ENCODE peak calls at places on chromosomes 13 and 19, in nine cellular contexts. One of them, this sample, is unnamed.

GRCh38 chr19:17471410-17472125 is 1.2 kb downstream of the SLC27A1 start:
- DNase-seq in heart right ventricle: no peak
- DNase-seq in fibroblast of lung: no peak
- DNase-seq in dorsolateral prefrontal cortex: no peak
- DNase-seq in CD4-positive, alpha-beta T cell: no peak
- DNase-seq in CD8-positive, alpha-beta T cell: no peak
- DNase-seq in adrenal gland: no peak
- DNase-seq in breast epithelium: no peak
- DNase-seq in activated CD8-positive, alpha-beta T cell treated with anti-CD3 and anti-CD28 coated beads for 36 hours: no peak
- DNase-seq in this sample: no peak

GRCh38 chr13:32887617-32888016 is 128.6 kb upstream of the KL start:
- DNase-seq in heart right ventricle: no peak
- DNase-seq in fibroblast of lung: no peak
- DNase-seq in dorsolateral prefrontal cortex: no peak
- DNase-seq in CD4-positive, alpha-beta T cell: no peak
- DNase-seq in CD8-positive, alpha-beta T cell: no peak
- DNase-seq in adrenal gland: no peak
- DNase-seq in breast epithelium: no peak
- DNase-seq in activated CD8-positive, alpha-beta T cell treated with anti-CD3 and anti-CD28 coated beads for 36 hours: no peak
- DNase-seq in this sample: no peak

GRCh38 chr13:84405286-84405685 is 523.0 kb upstream of the SLITRK1 start:
- DNase-seq in heart right ventricle: no peak
- DNase-seq in fibroblast of lung: peak
- DNase-seq in dorsolateral prefrontal cortex: no peak
- DNase-seq in CD4-positive, alpha-beta T cell: no peak
- DNase-seq in CD8-positive, alpha-beta T cell: no peak
- DNase-seq in adrenal gland: no peak
- DNase-seq in breast epithelium: no peak
- DNase-seq in activated CD8-positive, alpha-beta T cell treated with anti-CD3 and anti-CD28 coated beads for 36 hours: no peak
- DNase-seq in this sample: no peak

GRCh38 chr13:110246530-110246929 is 60.4 kb downstream of the COL4A1 start:
- DNase-seq in heart right ventricle: no peak
- DNase-seq in fibroblast of lung: no peak
- DNase-seq in dorsolateral prefrontal cortex: no peak
- DNase-seq in CD4-positive, alpha-beta T cell: no peak
- DNase-seq in CD8-positive, alpha-beta T cell: no peak
- DNase-seq in adrenal gland: no peak
- DNase-seq in breast epithelium: no peak
- DNase-seq in activated CD8-positive, alpha-beta T cell treated with anti-CD3 and anti-CD28 coated beads for 36 hours: no peak
- DNase-seq in this sample: no peak

GRCh38 chr13:59750860-59751259 is 412.9 kb downstream of the DIAPH3 start:
- DNase-seq in heart right ventricle: no peak
- DNase-seq in fibroblast of lung: peak
- DNase-seq in dorsolateral prefrontal cortex: peak
- DNase-seq in CD4-positive, alpha-beta T cell: no peak
- DNase-seq in CD8-positive, alpha-beta T cell: no peak
- DNase-seq in adrenal gland: no peak
- DNase-seq in breast epithelium: no peak
- DNase-seq in activated CD8-positive, alpha-beta T cell treated with anti-CD3 and anti-CD28 coated beads for 36 hours: no peak
- DNase-seq in this sample: no peak

GRCh38 chr13:32969516-32969941 is 46.7 kb upstream of the KL start:
- DNase-seq in heart right ventricle: no peak
- DNase-seq in fibroblast of lung: peak
- DNase-seq in dorsolateral prefrontal cortex: no peak
- DNase-seq in CD4-positive, alpha-beta T cell: no peak
- DNase-seq in CD8-positive, alpha-beta T cell: no peak
- DNase-seq in adrenal gland: peak
- DNase-seq in breast epithelium: no peak
- DNase-seq in activated CD8-positive, alpha-beta T cell treated with anti-CD3 and anti-CD28 coated beads for 36 hours: peak
- DNase-seq in this sample: peak

GRCh38 chr19:36916991-36917390 is 859 bp downstream of the ZNF568 start:
- DNase-seq in heart right ventricle: no peak
- DNase-seq in fibroblast of lung: peak
- DNase-seq in dorsolateral prefrontal cortex: no peak
- DNase-seq in CD4-positive, alpha-beta T cell: no peak
- DNase-seq in CD8-positive, alpha-beta T cell: no peak
- DNase-seq in adrenal gland: peak
- DNase-seq in breast epithelium: no peak
- DNase-seq in activated CD8-positive, alpha-beta T cell treated with anti-CD3 and anti-CD28 coated beads for 36 hours: peak
- DNase-seq in this sample: no peak

GRCh38 chr19:20273376-20273775 is 106.4 kb downstream of the ZNF486 start:
- DNase-seq in heart right ventricle: no peak
- DNase-seq in fibroblast of lung: no peak
- DNase-seq in dorsolateral prefrontal cortex: no peak
- DNase-seq in CD4-positive, alpha-beta T cell: no peak
- DNase-seq in CD8-positive, alpha-beta T cell: no peak
- DNase-seq in adrenal gland: no peak
- DNase-seq in breast epithelium: no peak
- DNase-seq in activated CD8-positive, alpha-beta T cell treated with anti-CD3 and anti-CD28 coated beads for 36 hours: no peak
- DNase-seq in this sample: no peak

GRCh38 chr19:18543814-18544475 is 572 bp upstream of the FKBP8 start:
- DNase-seq in heart right ventricle: peak
- DNase-seq in fibroblast of lung: peak
- DNase-seq in dorsolateral prefrontal cortex: peak
- DNase-seq in CD4-positive, alpha-beta T cell: peak
- DNase-seq in CD8-positive, alpha-beta T cell: peak
- DNase-seq in adrenal gland: no peak
- DNase-seq in breast epithelium: peak
- DNase-seq in activated CD8-positive, alpha-beta T cell treated with anti-CD3 and anti-CD28 coated beads for 36 hours: peak
- DNase-seq in this sample: peak

GRCh38 chr13:27194895-27195764 is 23.5 kb upstream of the USP12 start:
- DNase-seq in heart right ventricle: no peak
- DNase-seq in fibroblast of lung: peak
- DNase-seq in dorsolateral prefrontal cortex: no peak
- DNase-seq in CD4-positive, alpha-beta T cell: no peak
- DNase-seq in CD8-positive, alpha-beta T cell: no peak
- DNase-seq in adrenal gland: no peak
- DNase-seq in breast epithelium: no peak
- DNase-seq in activated CD8-positive, alpha-beta T cell treated with anti-CD3 and anti-CD28 coated beads for 36 hours: peak
- DNase-seq in this sample: no peak

GRCh38 chr13:35164324-35164932 is 222.4 kb downstream of the NBEA start:
- DNase-seq in heart right ventricle: no peak
- DNase-seq in fibroblast of lung: peak
- DNase-seq in dorsolateral prefrontal cortex: no peak
- DNase-seq in CD4-positive, alpha-beta T cell: no peak
- DNase-seq in CD8-positive, alpha-beta T cell: no peak
- DNase-seq in adrenal gland: no peak
- DNase-seq in breast epithelium: no peak
- DNase-seq in activated CD8-positive, alpha-beta T cell treated with anti-CD3 and anti-CD28 coated beads for 36 hours: no peak
- DNase-seq in this sample: peak

GRCh38 chr13:95931300-95932025 is 121.7 kb downstream of the UGGT2 start:
- DNase-seq in heart right ventricle: no peak
- DNase-seq in fibroblast of lung: no peak
- DNase-seq in dorsolateral prefrontal cortex: no peak
- DNase-seq in CD4-positive, alpha-beta T cell: no peak
- DNase-seq in CD8-positive, alpha-beta T cell: no peak
- DNase-seq in adrenal gland: no peak
- DNase-seq in breast epithelium: no peak
- DNase-seq in activated CD8-positive, alpha-beta T cell treated with anti-CD3 and anti-CD28 coated beads for 36 hours: no peak
- DNase-seq in this sample: no peak

GRCh38 chr19:15810335-15810734 is 5.1 kb downstream of the OR10H1 start:
- DNase-seq in heart right ventricle: no peak
- DNase-seq in fibroblast of lung: no peak
- DNase-seq in dorsolateral prefrontal cortex: no peak
- DNase-seq in CD4-positive, alpha-beta T cell: no peak
- DNase-seq in CD8-positive, alpha-beta T cell: no peak
- DNase-seq in adrenal gland: no peak
- DNase-seq in breast epithelium: no peak
- DNase-seq in activated CD8-positive, alpha-beta T cell treated with anti-CD3 and anti-CD28 coated beads for 36 hours: no peak
- DNase-seq in this sample: no peak

GRCh38 chr13:39144941-39145533 is 106.8 kb downstream of the NHLRC3 start:
- DNase-seq in heart right ventricle: peak
- DNase-seq in fibroblast of lung: peak
- DNase-seq in dorsolateral prefrontal cortex: peak
- DNase-seq in CD4-positive, alpha-beta T cell: no peak
- DNase-seq in CD8-positive, alpha-beta T cell: no peak
- DNase-seq in adrenal gland: peak
- DNase-seq in breast epithelium: peak
- DNase-seq in activated CD8-positive, alpha-beta T cell treated with anti-CD3 and anti-CD28 coated beads for 36 hours: peak
- DNase-seq in this sample: peak

GRCh38 chr13:51453308-51453958 is 597 bp upstream of the INTS6 start:
- DNase-seq in heart right ventricle: peak
- DNase-seq in fibroblast of lung: no peak
- DNase-seq in dorsolateral prefrontal cortex: no peak
- DNase-seq in CD4-positive, alpha-beta T cell: peak
- DNase-seq in CD8-positive, alpha-beta T cell: peak
- DNase-seq in adrenal gland: no peak
- DNase-seq in breast epithelium: no peak
- DNase-seq in activated CD8-positive, alpha-beta T cell treated with anti-CD3 and anti-CD28 coated beads for 36 hours: peak
- DNase-seq in this sample: peak

GRCh38 chr19:5484398-5485285 is 29.4 kb downstream of the ZNRF4 start:
- DNase-seq in heart right ventricle: no peak
- DNase-seq in fibroblast of lung: peak
- DNase-seq in dorsolateral prefrontal cortex: no peak
- DNase-seq in CD4-positive, alpha-beta T cell: no peak
- DNase-seq in CD8-positive, alpha-beta T cell: no peak
- DNase-seq in adrenal gland: no peak
- DNase-seq in breast epithelium: no peak
- DNase-seq in activated CD8-positive, alpha-beta T cell treated with anti-CD3 and anti-CD28 coated beads for 36 hours: no peak
- DNase-seq in this sample: no peak
- TF ChIP-seq CTCF in heart right ventricle: no peak
- TF ChIP-seq CTCF in fibroblast of lung: no peak
- TF ChIP-seq CTCF in dorsolateral prefrontal cortex: no peak
- TF ChIP-seq CTCF in CD4-positive, alpha-beta T cell: no peak
- TF ChIP-seq CTCF in CD8-positive, alpha-beta T cell: no peak
- TF ChIP-seq CTCF in adrenal gland: no peak
- TF ChIP-seq CTCF in breast epithelium: no peak
- TF ChIP-seq CTCF in activated CD8-positive, alpha-beta T cell treated with anti-CD3 and anti-CD28 coated beads for 36 hours: no peak
- TF ChIP-seq CTCF in this sample: no peak

DNA sequence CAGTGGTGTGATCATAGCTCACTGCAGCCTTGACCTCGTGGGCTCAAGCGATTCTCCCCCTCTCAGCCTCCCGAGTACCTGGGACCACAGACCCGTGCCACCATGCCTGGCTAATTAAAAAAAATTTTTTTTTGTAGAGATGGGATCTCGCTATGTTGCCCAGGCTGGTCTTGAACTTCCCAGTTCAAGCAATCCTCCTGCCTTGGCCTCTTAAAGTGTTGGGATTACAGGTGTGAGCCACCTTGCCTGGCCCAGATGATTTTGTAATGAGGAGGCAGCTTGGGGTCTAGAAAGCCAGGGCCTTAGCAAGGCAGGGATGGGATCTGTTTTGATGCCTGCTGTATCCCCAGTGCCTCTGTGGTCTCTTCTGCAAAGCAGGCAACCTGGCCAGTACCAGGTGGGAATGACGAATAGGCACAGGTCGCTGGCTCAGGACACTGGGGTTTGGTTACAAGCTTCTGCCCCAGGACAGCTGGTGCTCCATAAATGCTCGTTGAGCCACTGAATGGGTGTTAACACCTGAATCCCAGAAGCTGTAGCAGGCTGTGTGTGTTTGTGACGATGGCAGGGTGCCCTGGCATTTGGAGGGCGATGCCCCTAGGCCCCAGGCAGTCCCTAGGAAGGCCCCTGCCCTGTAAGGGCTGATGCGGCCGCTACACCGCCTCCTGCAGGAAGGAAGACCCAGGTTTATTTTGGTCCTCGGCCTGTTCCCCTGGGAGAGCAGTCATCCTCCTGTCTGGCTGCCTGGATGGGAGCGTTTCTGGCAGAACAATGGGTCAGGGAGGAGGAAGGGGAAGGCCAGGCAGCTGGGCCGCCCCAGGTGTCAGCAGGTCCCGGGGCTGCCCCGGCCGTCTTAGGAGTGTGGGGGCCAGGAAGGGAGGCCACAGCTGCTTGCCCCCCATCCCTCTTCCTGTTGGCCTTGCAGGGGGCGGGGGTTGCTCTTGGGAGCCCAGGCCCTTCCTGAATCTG is 8.6 kb downstream of the TNFAIP8L1 start:
- DNase-seq in heart right ventricle: peak
- DNase-seq in fibroblast of lung: no peak
- DNase-seq in dorsolateral prefrontal cortex: no peak
- DNase-seq in CD4-positive, alpha-beta T cell: no peak
- DNase-seq in CD8-positive, alpha-beta T cell: no peak
- DNase-seq in adrenal gland: peak
- DNase-seq in breast epithelium: peak
- DNase-seq in activated CD8-positive, alpha-beta T cell treated with anti-CD3 and anti-CD28 coated beads for 36 hours: no peak
- DNase-seq in this sample: peak
- TF ChIP-seq CTCF in heart right ventricle: peak
- TF ChIP-seq CTCF in fibroblast of lung: no peak
- TF ChIP-seq CTCF in dorsolateral prefrontal cortex: no peak
- TF ChIP-seq CTCF in CD4-positive, alpha-beta T cell: no peak
- TF ChIP-seq CTCF in CD8-positive, alpha-beta T cell: no peak
- TF ChIP-seq CTCF in adrenal gland: peak
- TF ChIP-seq CTCF in breast epithelium: no peak
- TF ChIP-seq CTCF in activated CD8-positive, alpha-beta T cell treated with anti-CD3 and anti-CD28 coated beads for 36 hours: no peak
- TF ChIP-seq CTCF in this sample: no peak

DNA sequence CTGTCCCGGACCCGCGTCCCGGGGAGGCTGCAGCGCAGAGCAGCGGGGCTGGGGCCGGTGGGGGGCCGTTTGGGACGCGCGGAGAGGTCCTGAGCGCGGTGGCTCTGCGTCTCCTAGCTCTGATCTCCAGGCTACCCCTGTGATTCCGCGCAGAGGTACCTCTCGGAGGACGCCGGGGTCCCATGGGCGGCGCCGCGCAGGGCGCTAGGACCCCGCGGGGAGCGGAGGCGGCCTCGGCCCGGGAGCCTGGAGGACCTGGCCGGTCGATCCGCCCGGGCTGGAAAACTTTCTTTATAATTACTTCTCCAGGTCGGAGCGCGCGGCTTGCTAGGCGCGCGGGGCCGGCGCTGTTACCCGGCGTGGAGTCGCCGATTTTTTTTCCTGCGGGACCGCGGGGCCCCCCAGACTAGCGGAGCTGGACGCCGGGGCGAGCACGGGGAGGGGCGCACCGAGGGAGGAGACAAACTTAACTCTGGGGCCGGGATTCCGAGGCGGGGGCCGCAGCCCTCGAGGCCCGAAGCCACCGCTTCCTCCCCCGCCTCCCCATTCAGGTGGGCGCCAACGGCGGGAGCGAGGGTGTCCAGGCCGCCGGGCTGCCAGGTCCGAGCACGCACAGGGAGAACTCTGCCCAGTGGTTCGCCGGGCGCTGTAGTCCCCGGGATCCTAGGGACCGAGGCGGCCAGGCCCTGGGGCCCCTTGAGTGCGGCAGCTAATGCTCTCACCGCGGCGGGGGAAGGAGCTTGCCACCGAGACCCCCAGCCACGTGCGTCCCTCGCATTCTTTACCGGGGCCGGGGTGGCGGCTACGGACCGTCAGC is 848 bp upstream of the CEBPA start:
- DNase-seq in heart right ventricle: peak
- DNase-seq in fibroblast of lung: peak
- DNase-seq in dorsolateral prefrontal cortex: no peak
- DNase-seq in CD4-positive, alpha-beta T cell: no peak
- DNase-seq in CD8-positive, alpha-beta T cell: no peak
- DNase-seq in adrenal gland: peak
- DNase-seq in breast epithelium: peak
- DNase-seq in activated CD8-positive, alpha-beta T cell treated with anti-CD3 and anti-CD28 coated beads for 36 hours: peak
- DNase-seq in this sample: peak
- TF ChIP-seq CTCF in heart right ventricle: no peak
- TF ChIP-seq CTCF in fibroblast of lung: no peak
- TF ChIP-seq CTCF in dorsolateral prefrontal cortex: no peak
- TF ChIP-seq CTCF in CD4-positive, alpha-beta T cell: no peak
- TF ChIP-seq CTCF in CD8-positive, alpha-beta T cell: no peak
- TF ChIP-seq CTCF in adrenal gland: no peak
- TF ChIP-seq CTCF in breast epithelium: no peak
- TF ChIP-seq CTCF in activated CD8-positive, alpha-beta T cell treated with anti-CD3 and anti-CD28 coated beads for 36 hours: no peak
- TF ChIP-seq CTCF in this sample: no peak

GRCh38 chr19:23817519-23817918 is 58.8 kb upstream of the ZNF681 start:
- DNase-seq in heart right ventricle: peak
- DNase-seq in fibroblast of lung: peak
- DNase-seq in dorsolateral prefrontal cortex: no peak
- DNase-seq in CD4-positive, alpha-beta T cell: peak
- DNase-seq in CD8-positive, alpha-beta T cell: peak
- DNase-seq in adrenal gland: peak
- DNase-seq in breast epithelium: no peak
- DNase-seq in activated CD8-positive, alpha-beta T cell treated with anti-CD3 and anti-CD28 coated beads for 36 hours: peak
- DNase-seq in this sample: peak
- TF ChIP-seq CTCF in heart right ventricle: peak
- TF ChIP-seq CTCF in fibroblast of lung: peak
- TF ChIP-seq CTCF in dorsolateral prefrontal cortex: no peak
- TF ChIP-seq CTCF in CD4-positive, alpha-beta T cell: peak
- TF ChIP-seq CTCF in CD8-positive, alpha-beta T cell: peak
- TF ChIP-seq CTCF in adrenal gland: peak
- TF ChIP-seq CTCF in breast epithelium: no peak
- TF ChIP-seq CTCF in activated CD8-positive, alpha-beta T cell treated with anti-CD3 and anti-CD28 coated beads for 36 hours: peak
- TF ChIP-seq CTCF in this sample: peak

This sample was measured in GM20000.